ENCODE peak calls at places on chromosomes 6 and 20, in nine cellular contexts. U is hepatocyte, D is spleen, G is upper lobe of right lung, P is left ventricle myocardium inferior, F is HCT116, Z is osteoblast, K is A673, Y is GM23338. I is an unnamed sample.

GRCh38 chr6:64437996-64438395 is 802.4 kb downstream of the PHF3 start:
- DNase-seq in U (no peak), D (no peak), G (no peak), P (no peak), F (no peak), Z (no peak), K (no peak), Y (no peak), I (no peak)

GRCh38 chr6:14231546-14232280 is 114.1 kb downstream of the CD83 start:
- DNase-seq in U (no peak), D (no peak), G (no peak), P (no peak), F (no peak), Z (no peak), K (no peak), Y (no peak), I (no peak)

GRCh38 chr6:122033564-122034181 is 365.8 kb upstream of the HSF2 start:
- DNase-seq in U (peak; percentile 76), D (no peak), G (no peak), P (no peak), F (peak; percentile 49), Z (peak; percentile 21), K (peak; percentile 80), Y (peak; percentile 88), I (peak; percentile 46)

GRCh38 chr6:17226766-17227338 is 54.3 kb upstream of the RBM24 start:
- DNase-seq in U (no peak), D (no peak), G (no peak), P (no peak), F (no peak), Z (no peak), K (peak; percentile 34), Y (no peak), I (no peak)

GRCh38 chr6:154373971-154374370 is 17.4 kb upstream of the IPCEF1 start:
- DNase-seq in U (no peak), D (no peak), G (no peak), P (no peak), F (no peak), Z (no peak), K (no peak), Y (no peak), I (no peak)

GRCh38 chr20:8722277-8722928 is 346.5 kb upstream of the PLCB4 start:
- DNase-seq in U (peak; percentile 71), D (no peak), G (no peak), P (no peak), F (peak; percentile 59), Z (peak; percentile 6), K (peak; percentile 81), Y (peak; percentile 80), I (peak; percentile 10)

GRCh38 chr6:140427842-140428241 is 1053.4 kb upstream of the CITED2 start:
- DNase-seq in U (no peak), D (no peak), G (no peak), P (no peak), F (peak; percentile 8), Z (no peak), K (no peak), Y (peak; percentile 27), I (no peak)

GRCh38 chr6:53654745-53655240 is 10.8 kb downstream of the KLHL31 start:
- DNase-seq in U (no peak), D (no peak), G (no peak), P (no peak), F (no peak), Z (no peak), K (no peak), Y (no peak), I (no peak)

GRCh38 chr20:47502801-47503239 is 1.1 kb downstream of the NCOA3 start:
- DNase-seq in U (peak; percentile 37), D (no peak), G (no peak), P (no peak), F (no peak), Z (no peak), K (peak; percentile 50), Y (peak; percentile 44), I (peak; percentile 51)

GRCh38 chr20:36873498-36874189 is 2.3 kb upstream of the TLDC2 start:
- DNase-seq in U (no peak), D (no peak), G (no peak), P (no peak), F (no peak), Z (peak; percentile 58), K (no peak), Y (no peak), I (no peak)

GRCh38 chr6:34559651-34560365 is 3.7 kb upstream of the SPDEF start:
- DNase-seq in U (no peak), D (no peak), G (no peak), P (no peak), F (no peak), Z (peak; percentile 71), K (no peak), Y (peak; percentile 41), I (no peak)

GRCh38 chr20:25273046-25273445 is 25.2 kb downstream of the PYGB start:
- DNase-seq in U (no peak), D (peak; percentile 59), G (peak; percentile 32), P (peak; percentile 14), F (no peak), Z (peak; percentile 66), K (no peak), Y (no peak), I (peak; percentile 32)

GRCh38 chr20:63855363-63856110 is 5.8 kb upstream of the ABHD16B start:
- DNase-seq in U (no peak), D (peak; percentile 76), G (no peak), P (no peak), F (no peak), Z (peak; percentile 93), K (no peak), Y (peak; percentile 59), I (peak; percentile 89)
- H3K4me3 ChIP-seq in U (no peak overlapping the region), D (no peak overlapping the region), G (peak overlapping the region; percentile 26), P (peak overlapping the region; percentile 50), F (no peak overlapping the region), Z (peak overlapping the region; percentile 16), K (no peak overlapping the region), Y (peak overlapping the region; percentile 54), I (peak overlapping the region; percentile 35)

DNA sequence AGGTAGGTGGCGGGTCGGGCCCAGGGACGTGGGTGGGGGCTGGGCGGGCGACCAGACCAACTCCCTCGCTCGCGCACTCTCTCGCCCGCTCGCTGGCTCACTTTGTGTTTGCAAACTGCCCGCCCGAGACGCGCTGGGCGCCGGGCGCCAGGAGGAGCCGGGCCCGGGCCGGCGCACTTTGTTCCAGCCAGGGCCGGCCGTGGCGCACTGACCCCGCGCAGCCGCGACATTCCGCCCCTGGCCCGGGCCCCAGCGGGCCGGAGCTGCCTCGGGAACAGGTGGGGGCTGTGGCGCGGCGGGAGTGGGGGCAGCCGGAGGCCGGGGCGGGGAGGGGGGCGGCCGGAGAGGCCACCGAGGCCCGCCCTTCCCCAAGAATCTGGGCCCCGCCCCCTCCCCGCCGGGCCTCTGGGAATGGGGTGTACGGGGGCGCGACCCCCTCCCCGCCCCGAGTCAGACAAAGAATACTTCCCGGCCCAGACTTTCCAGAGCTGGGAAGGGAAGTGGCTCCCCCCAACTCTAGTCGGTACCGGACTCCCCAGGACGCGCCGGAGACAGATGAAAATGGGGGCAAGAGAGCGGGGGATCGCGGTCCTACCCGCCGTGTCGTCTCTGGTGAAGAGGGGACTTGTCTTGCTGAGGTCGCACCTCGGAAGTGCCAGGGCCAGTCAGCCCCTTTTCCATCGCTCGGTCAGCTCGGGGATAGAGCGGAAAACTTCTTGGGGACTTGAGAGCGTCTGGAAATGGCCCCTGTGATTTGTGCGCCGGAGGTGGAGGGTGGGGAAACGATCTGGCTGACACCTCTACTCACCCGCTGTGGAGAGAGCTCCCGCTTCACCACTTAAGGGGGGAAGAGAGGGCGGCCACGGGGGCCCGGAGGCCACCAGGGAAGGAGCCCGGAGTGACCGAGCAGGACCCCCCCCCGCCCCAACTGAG is 951 bp downstream of the FOXP4 start:
- DNase-seq in U (peak; percentile 73), D (peak; percentile 84), G (peak; percentile 80), P (peak; percentile 42), F (no peak), Z (peak; percentile 96), K (peak; percentile 53), Y (peak; percentile 76), I (peak; percentile 85)
- H3K27me3 ChIP-seq in U (no peaks in the 10 kb centered on the region), D (peaks cover 5% of the 10 kb centered on the region), G (no peaks in the 10 kb centered on the region), P (peaks cover 48% of the 10 kb centered on the region), F (no peaks in the 10 kb centered on the region), Z (peaks cover 9% of the 10 kb centered on the region), K (no peaks in the 10 kb centered on the region), Y (peaks cover 82% of the 10 kb centered on the region), I (peaks cover 76% of the 10 kb centered on the region)

GRCh38 chr6:106586815-106587214 is 42.5 kb downstream of the RTN4IP1 start:
- DNase-seq in U (no peak), D (no peak), G (no peak), P (no peak), F (no peak), Z (peak; percentile 71), K (no peak), Y (no peak), I (no peak)

GRCh38 chr6:106579281-106579680 is 50.0 kb downstream of the RTN4IP1 start:
- DNase-seq in U (no peak), D (no peak), G (no peak), P (no peak), F (no peak), Z (peak; percentile 80), K (no peak), Y (no peak), I (no peak)

DNA sequence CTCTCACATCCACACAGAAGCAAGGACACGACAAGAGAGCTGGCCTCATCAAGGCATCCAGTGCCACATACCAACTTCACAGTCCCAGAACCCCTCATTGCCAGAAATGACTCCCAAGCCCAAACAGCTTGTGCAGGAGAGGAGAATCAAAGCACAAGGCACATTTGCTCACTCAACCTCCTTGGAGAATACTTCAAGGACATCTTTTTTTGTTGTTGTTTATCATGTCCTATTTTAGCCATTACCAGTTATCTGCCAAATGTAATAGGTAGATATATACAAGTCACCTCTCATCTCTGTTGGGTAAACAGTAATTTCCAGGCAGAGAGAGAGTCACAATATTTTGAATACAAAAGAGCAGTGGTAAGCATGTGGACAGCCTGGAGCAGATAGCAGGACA is 47.8 kb downstream of the RTN4IP1 start:
- DNase-seq in U (no peak), D (no peak), G (no peak), P (no peak), F (no peak), Z (no peak), K (no peak), Y (no peak), I (no peak)
- H3K36me3 ChIP-seq in U (no peaks in the 10 kb centered on the region), D (peaks cover 86% of the 10 kb centered on the region), G (peaks cover 18% of the 10 kb centered on the region), P (peaks cover 47% of the 10 kb centered on the region), F (no peaks in the 10 kb centered on the region), Z (no peaks in the 10 kb centered on the region), K (no peaks in the 10 kb centered on the region), Y (peaks cover 10% of the 10 kb centered on the region), I (peaks cover 2% of the 10 kb centered on the region)

GRCh38 chr6:30960907-30961673 is 20.3 kb downstream of the MUCL3 start:
- DNase-seq in U (no peak), D (no peak), G (no peak), P (no peak), F (no peak), Z (no peak), K (peak; percentile 27), Y (no peak), I (no peak)

GRCh38 chr6:30954631-30955366 is 14.0 kb downstream of the MUCL3 start:
- DNase-seq in U (no peak), D (no peak), G (no peak), P (no peak), F (no peak), Z (no peak), K (peak; percentile 22), Y (no peak), I (peak; percentile 25)

GRCh38 chr6:30957716-30958115 is 16.9 kb downstream of the MUCL3 start:
- DNase-seq in U (no peak), D (no peak), G (no peak), P (no peak), F (no peak), Z (no peak), K (no peak), Y (no peak), I (no peak)

GRCh38 chr6:30951907-30952469 is 11.2 kb downstream of the MUCL3 start:
- DNase-seq in U (no peak), D (no peak), G (no peak), P (no peak), F (no peak), Z (no peak), K (no peak), Y (no peak), I (no peak)

GRCh38 chr6:30955367-30956042 is 14.7 kb downstream of the MUCL3 start:
- DNase-seq in U (peak; percentile 85), D (peak; percentile 95), G (peak; percentile 91), P (peak; percentile 65), F (no peak), Z (peak; percentile 77), K (peak; percentile 89), Y (peak; percentile 85), I (peak; percentile 90)
- H3K4me3 ChIP-seq in U (peak overlapping the region; percentile 9), D (peak overlapping the region; percentile 29), G (peak overlapping the region; percentile 39), P (peak overlapping the region; percentile 67), F (no peak overlapping the region), Z (peak overlapping the region; percentile 71), K (peak overlapping the region; percentile 37), Y (peak overlapping the region; percentile 61), I (peak overlapping the region; percentile 46)